ENCODE peak calls at places on chromosome 4, in seven cellular contexts. V is MM.1S, F is HCT116, I is hepatocyte, E is neural progenitor cell, P is GM23248, D is PC-3. G is an unnamed sample.

GRCh38 chr4:39732728-39733127 is 34.8 kb downstream of the UBE2K start:
- DNase-seq in V (no peak), F (no peak), I (no peak), E (no peak), P (peak; percentile 90), D (peak; percentile 56), G (no peak)

GRCh38 chr4:96183630-96184029 is 343.7 kb downstream of the PDHA2 start:
- DNase-seq in V (no peak), F (no peak), I (no peak), E (no peak), P (peak; percentile 1), D (no peak), G (no peak)

GRCh38 chr4:80069837-80070788 is 2.9 kb downstream of the ANTXR2 start:
- DNase-seq in V (no peak), F (peak; percentile 19), I (no peak), E (no peak), P (peak; percentile 74), D (peak; percentile 17), G (no peak)

GRCh38 chr4:137531951-137532868 is at the start of gene PCDH18:
- DNase-seq in V (peak; percentile 84), F (no peak), I (peak; percentile 89), E (peak; percentile 95), P (peak; percentile 96), D (peak; percentile 75), G (peak; percentile 93)

GRCh38 chr4:68591204-68591603 is 15.1 kb upstream of the UGT2B17 start:
- DNase-seq in V (no peak), F (no peak), I (no peak), E (no peak), P (no peak), D (peak; percentile 77), G (no peak)

GRCh38 chr4:26256016-26256415 is 64.8 kb upstream of the RBPJ start:
- DNase-seq in V (no peak), F (no peak), I (no peak), E (no peak), P (peak; percentile 47), D (peak; percentile 23), G (no peak)

GRCh38 chr4:128869801-128870509 is 60.5 kb downstream of the JADE1 start:
- DNase-seq in V (no peak), F (no peak), I (no peak), E (no peak), P (no peak), D (no peak), G (no peak)

GRCh38 chr4:8793571-8794160 is 78.0 kb downstream of the HMX1 start:
- DNase-seq in V (no peak), F (no peak), I (no peak), E (no peak), P (no peak), D (no peak), G (no peak)

DNA sequence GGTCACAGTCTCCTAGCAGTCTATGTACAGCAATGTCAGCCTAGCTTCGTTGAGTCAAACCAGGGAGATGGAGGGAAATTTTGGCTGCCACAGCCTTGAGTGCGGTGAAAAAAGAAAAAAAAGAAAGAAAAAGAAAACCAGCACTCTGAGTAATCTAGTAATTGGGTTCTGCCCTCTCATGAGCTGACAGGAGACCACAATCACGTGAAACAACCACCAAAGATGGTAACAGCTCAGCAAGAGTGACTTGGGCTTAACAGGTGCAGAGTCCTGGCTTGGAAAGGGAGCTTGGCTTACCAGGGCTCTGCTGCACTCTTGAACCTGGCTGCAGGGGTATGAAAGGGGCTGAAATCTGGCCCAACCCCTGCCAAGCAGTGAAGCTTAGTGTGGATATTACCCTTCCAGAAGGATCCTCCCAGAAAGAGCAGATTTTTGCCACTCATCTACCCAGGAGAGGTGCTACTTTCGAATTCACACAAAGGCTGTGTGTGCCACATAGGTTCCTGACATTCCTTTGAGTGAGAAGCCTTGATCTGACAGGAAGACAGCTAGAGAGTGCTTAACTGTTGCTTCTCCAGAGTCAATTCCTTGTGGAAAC is 350.3 kb downstream of the PTTG2 start:
- DNase-seq in V (peak; percentile 98), F (no peak), I (no peak), E (no peak), P (peak; percentile 28), D (no peak), G (peak; percentile 23)
- TF ChIP-seq EZH2 in V (no peak), F (no peak), I (no peak), E (no peak), P (no peak), D (no peak), G (no peak)

DNA sequence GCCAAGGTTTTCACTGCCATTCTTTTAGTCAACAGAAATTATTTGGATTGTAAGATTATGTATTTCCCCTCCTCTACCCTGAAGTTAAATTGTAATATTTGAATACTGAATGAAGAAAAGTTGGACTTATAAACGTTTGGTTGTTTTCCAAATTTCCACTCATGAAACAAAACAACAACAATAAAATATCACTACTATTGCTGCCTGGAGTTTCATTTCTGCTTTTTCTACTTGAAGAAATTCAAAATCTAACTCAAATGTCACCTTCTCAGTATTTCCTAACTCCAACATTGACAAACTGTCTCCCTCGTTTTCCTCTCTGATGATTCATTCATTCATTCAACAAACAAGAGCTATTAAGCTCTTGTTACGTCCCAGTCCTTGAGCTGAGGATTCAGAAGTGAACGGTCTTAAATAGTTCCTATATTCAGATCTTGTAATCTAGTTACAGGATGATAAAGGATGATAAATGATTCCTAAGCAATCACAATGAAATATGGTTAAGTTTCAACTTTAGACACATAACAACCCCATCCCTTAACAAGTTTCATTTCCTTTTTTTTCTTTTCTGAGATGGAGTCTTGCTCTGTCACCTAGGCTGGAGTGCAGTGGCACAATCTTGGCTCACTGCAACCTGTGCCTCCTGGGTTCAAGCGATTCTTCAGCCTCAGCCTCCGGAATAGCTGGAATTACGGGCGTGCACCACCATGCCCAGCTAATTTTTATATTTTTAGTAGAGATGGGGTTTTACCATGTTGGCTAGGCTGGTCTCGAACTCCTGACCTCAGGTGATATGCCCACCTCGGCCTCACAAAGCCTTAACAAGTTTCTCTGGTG is 1.7 kb downstream of the SLC9B2 start:
- DNase-seq in V (no peak), F (no peak), I (no peak), E (no peak), P (peak; percentile 48), D (peak; percentile 61), G (no peak)
- TF ChIP-seq EZH2phosphoT487 in V (no peak), F (no peak), I (no peak), E (no peak), P (no peak), D (no peak), G (no peak)

DNA sequence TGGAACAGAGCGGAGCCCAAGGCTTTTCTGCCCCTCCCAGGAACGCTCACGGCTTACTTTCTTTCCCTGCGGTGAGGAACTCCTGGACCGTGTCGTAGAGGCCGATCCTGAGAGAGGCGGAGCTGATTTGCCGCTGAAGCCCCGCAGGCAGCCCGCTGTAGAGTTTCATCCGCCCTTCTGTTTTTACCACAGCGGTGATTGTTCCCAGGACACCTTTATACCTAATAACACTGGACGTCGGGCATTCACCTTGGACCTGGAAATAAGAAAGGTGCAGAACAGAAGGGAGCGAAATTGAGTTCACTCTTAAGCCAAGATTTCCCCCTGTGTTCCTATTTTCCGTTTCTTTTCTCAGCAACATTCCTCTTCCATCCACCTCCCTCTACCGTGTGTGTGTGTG is 1.0 kb downstream of the UCP1 start:
- DNase-seq in V (no peak), F (no peak), I (peak; percentile 9), E (peak; percentile 73), P (peak; percentile 24), D (no peak), G (peak; percentile 65)
- TF ChIP-seq EZH2 in V (no peak), F (no peak), I (no peak), E (peak; percentile 36), P (peak; percentile 38), D (no peak), G (peak; percentile 72)

DNA sequence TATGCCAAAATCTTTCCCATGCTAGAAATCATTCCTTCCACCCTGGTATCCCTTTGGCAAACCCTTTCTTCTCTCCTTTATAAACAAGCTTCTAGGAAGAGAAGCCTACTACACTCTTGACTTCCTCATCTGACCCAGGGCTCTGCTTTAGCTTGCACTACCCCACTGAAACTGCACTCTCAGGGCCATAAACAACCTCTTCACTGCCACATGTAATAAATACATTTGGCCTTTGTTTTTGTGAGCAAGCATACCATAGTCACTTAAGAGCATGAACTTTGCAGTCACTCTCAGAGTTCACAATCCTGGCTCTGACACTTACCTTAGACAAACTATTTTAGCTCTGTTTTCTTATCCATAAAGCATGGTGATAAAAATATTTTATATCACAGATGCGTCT is 50.8 kb upstream of the USP38 start:
- DNase-seq in V (no peak), F (no peak), I (peak; percentile 14), E (no peak), P (no peak), D (no peak), G (no peak)
- TF ChIP-seq EZH2phosphoT487 in V (no peak), F (no peak), I (no peak), E (no peak), P (no peak), D (no peak), G (no peak)

GRCh38 chr4:123556526-123556925 is 159.9 kb downstream of the SPRY1 start:
- DNase-seq in V (no peak), F (no peak), I (no peak), E (no peak), P (no peak), D (no peak), G (no peak)
- TF ChIP-seq EZH2 in V (no peak), F (no peak), I (no peak), E (no peak), P (no peak), D (no peak), G (no peak)

DNA sequence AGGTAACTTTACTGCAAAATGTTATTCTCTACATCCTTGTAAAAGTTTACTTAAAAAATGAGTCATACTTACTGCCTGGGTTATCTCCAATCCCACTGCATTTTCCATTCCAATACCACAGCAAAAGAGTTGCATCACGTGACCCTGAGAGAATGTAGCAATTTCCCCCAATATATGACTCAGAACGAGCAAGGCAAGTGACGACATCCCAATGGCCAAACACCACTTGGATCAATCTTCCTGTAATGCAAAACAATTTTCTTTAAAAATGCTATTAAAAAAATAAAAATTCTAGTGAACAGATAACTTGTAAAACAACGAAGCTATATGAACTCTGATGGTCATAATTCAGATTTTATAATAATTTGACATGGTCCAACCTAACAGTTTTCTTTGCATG is 224.3 kb downstream of the DCLK2 start:
- DNase-seq in V (no peak), F (peak; percentile 53), I (peak; percentile 64), E (no peak), P (peak; percentile 94), D (peak; percentile 86), G (no peak)
- TF ChIP-seq EZH2phosphoT487 in V (no peak), F (no peak), I (no peak), E (no peak), P (no peak), D (no peak), G (no peak)

GRCh38 chr4:153788419-153789276 is at the start of gene SFRP2:
- DNase-seq in V (no peak), F (no peak), I (no peak), E (peak; percentile 94), P (peak; percentile 52), D (no peak), G (peak; percentile 96)
- TF ChIP-seq EZH2 in V (no peak), F (no peak), I (peak; percentile 85), E (no peak), P (peak; percentile 94), D (no peak), G (no peak)

GRCh38 chr4:30370105-30370504 is 350.1 kb upstream of the PCDH7 start:
- DNase-seq in V (no peak), F (no peak), I (no peak), E (no peak), P (no peak), D (no peak), G (peak; percentile 26)
- TF ChIP-seq EZH2phosphoT487 in V (no peak), F (no peak), I (no peak), E (no peak), P (no peak), D (no peak), G (no peak)